ENCODE peak calls at places on chromosomes 13 and 19, in nine cellular contexts. Z, C, L, E, K, D, B, X and O are unnamed samples.

GRCh38 chr19:1956868-1957492 is 16.0 kb downstream of the CSNK1G2 start:
- DNase-seq in E (no peak), X (peak), D (no peak), Z (no peak), L (peak), B (no peak), K (peak), C (no peak), O (no peak)

GRCh38 chr19:47699360-47699917 is 13.8 kb upstream of the EHD2 start:
- DNase-seq in Z (peak), L (no peak), B (no peak), D (peak), X (peak), E (peak), K (peak), C (peak), O (no peak)

GRCh38 chr19:3131168-3131567 is 4.7 kb upstream of the GNA15 start:
- DNase-seq in B (no peak), E (no peak), K (no peak), X (no peak), D (no peak), Z (no peak), C (no peak), L (no peak), O (no peak)

GRCh38 chr19:7427944-7428343 is 60.9 kb downstream of the PEX11G start:
- DNase-seq in B (no peak), D (no peak), Z (no peak), E (no peak), K (no peak), X (no peak), L (no peak), C (peak), O (no peak)

GRCh38 chr19:5680437-5681368 is at the start of the genes HSD11B1L and MICOS13:
- DNase-seq in X (peak), K (peak), C (peak), Z (peak), L (peak), D (peak), B (peak), E (peak), O (peak)

GRCh38 chr19:6476155-6476895 is 5.3 kb downstream of the DENND1C start:
- DNase-seq in K (peak), D (peak), Z (peak), X (peak), B (peak), L (peak), C (peak), E (peak), O (no peak)

GRCh38 chr19:947707-948533 is 22.1 kb downstream of the ARID3A start:
- DNase-seq in E (no peak), Z (no peak), K (no peak), D (peak), L (peak), X (peak), B (no peak), C (no peak), O (peak)

GRCh38 chr13:67230774-67231480 is 791 bp upstream of the PCDH9 start:
- DNase-seq in X (peak), D (peak), E (no peak), B (peak), K (peak), L (peak), Z (peak), C (peak), O (peak)

GRCh38 chr13:101127741-101128353 is 288.5 kb downstream of the NALCN start:
- DNase-seq in Z (peak), L (peak), C (peak), K (peak), B (no peak), D (peak), X (no peak), E (no peak), O (no peak)

GRCh38 chr19:57436392-57436791 is 1.3 kb downstream of the ZNF749 start:
- DNase-seq in B (no peak), K (no peak), X (no peak), E (no peak), D (peak), L (no peak), Z (no peak), C (no peak), O (no peak)

GRCh38 chr13:76697277-76697676 is 188.9 kb downstream of the KCTD12 start:
- DNase-seq in E (no peak), L (no peak), X (no peak), C (no peak), Z (no peak), K (no peak), B (no peak), D (no peak), O (no peak)

DNA sequence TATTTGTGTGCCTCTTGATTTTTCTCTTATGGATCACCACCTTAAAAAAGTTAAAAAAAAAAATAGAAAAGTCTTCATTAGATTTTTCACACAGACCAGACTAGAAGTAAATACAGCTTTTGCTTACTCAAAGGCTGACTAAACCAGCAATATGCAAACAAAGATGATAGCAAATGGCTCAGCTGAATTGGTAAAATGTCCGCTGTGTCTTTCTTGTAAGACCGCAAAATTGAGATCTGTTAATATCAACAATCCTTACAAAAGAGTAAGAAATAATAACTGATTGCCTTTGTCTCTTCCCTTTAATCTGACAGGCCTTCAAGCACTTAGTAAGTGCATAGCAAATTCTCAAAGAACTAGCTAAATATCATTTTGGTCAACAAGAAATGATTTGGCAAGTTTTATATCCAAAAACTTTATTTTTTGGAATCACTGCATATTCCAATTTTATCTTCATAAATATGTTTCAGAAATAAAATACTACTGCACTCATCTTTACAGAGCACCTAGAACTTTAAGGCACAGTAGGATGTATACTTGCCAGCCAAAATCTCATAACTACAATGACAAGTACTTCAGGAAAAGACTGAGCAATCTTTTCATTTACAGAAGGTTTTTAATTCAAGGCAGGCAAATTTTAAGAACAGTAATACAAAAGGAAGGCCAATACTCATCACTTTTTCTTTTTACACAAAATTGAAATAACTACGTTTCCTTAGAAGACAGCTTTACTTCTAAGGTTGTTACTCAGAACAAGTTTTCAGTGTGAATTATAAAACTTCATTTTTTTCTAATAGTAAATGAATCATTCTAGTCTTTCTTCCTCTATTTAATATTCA is 1.2 kb downstream of the ELF1 start:
- DNase-seq in C (peak), D (no peak), L (no peak), X (no peak), B (no peak), E (no peak), Z (no peak), K (no peak), O (no peak)
- H3K4me3 ChIP-seq in C (no peak), D (peak), L (no peak), X (peak), B (peak), E (peak), Z (no peak), K (no peak), O (peak)

DNA sequence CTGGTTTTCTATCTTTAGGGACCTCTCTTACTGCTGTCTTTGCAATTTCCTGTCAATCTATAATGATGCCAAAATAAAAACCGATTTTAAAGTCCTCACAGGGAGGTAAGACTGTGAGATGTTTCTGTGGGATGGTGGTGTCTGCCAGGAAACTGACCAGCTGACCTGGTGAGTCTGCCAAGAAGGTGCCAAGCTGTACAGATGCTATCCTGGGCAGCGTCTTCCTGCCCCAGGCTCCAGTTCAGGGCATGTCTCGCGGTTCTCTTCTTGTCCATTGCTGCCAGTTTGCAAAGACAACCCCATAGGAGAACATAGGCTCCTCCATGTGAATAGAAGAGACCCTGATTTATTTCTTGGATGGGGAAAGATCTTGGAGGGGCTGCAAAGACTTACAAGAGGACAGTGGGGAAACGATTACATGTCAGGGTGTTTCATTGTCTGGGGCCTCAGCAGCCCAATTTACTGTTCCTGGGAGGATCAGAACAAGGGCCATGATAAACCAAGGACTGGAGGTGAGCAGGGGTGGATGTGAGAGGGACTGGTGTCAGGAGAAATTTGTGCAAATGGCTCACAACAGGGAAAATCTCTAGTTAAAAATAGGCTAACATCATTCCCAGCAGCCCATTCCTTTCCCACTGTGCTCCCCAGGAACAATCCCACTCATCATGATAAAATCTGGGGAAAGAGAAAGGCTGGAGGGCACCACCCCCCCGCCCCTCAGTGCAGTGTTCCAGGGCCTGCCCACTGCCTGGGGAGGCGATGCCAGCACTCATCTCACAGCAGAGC is 42.7 kb upstream of the VSTM2B start:
- DNase-seq in L (no peak), E (no peak), B (no peak), K (no peak), C (no peak), D (no peak), X (no peak), Z (no peak), O (no peak)
- H3K27ac ChIP-seq in L (no peak), E (no peak), B (no peak), K (no peak), C (no peak), D (no peak), X (no peak), Z (no peak), O (no peak)

GRCh38 chr19:45467456-45468158 is at the start of gene FOSB:
- DNase-seq in Z (peak), E (peak), X (peak), C (peak), D (peak), B (peak), L (peak), K (peak), O (peak)
- TF ChIP-seq CTCF in Z (peak), E (no peak), X (no peak), C (no peak), D (peak), B (no peak), L (peak), K (peak), O (no peak)

GRCh38 chr19:39304185-39304513 is 7.9 kb downstream of the IFNL1 start:
- DNase-seq in K (no peak), E (no peak), B (no peak), L (no peak), D (no peak), X (no peak), Z (no peak), C (no peak), O (no peak)

GRCh38 chr19:39304701-39305571 is 8.7 kb downstream of the IFNL1 start:
- DNase-seq in X (no peak), E (no peak), C (no peak), B (no peak), D (peak), Z (no peak), K (no peak), L (no peak), O (no peak)

GRCh38 chr19:39301562-39301961 is 5.4 kb downstream of the IFNL1 start:
- DNase-seq in E (no peak), C (no peak), D (no peak), B (no peak), Z (no peak), K (no peak), X (no peak), L (no peak), O (no peak)

GRCh38 chr19:39306075-39306474 is 9.9 kb downstream of the IFNL1 start:
- DNase-seq in E (no peak), C (no peak), X (no peak), D (no peak), Z (no peak), B (no peak), L (no peak), K (no peak), O (no peak)

GRCh38 chr19:39303373-39304184 is 7.4 kb downstream of the IFNL1 start:
- DNase-seq in Z (no peak), B (no peak), C (no peak), D (peak), K (peak), E (no peak), L (no peak), X (no peak), O (no peak)
- H3K4me3 ChIP-seq in Z (no peak), B (no peak), C (no peak), D (no peak), K (no peak), E (no peak), L (no peak), X (no peak), O (no peak)

GRCh38 chr13:42047561-42048322 is 706 bp upstream of the DGKH start:
- DNase-seq in K (peak), B (peak), X (peak), E (peak), Z (peak), C (peak), L (peak), D (peak), O (no peak)

GRCh38 chr13:42046448-42046847 is 2.0 kb upstream of the DGKH start:
- DNase-seq in K (no peak), B (no peak), C (no peak), L (no peak), D (no peak), Z (no peak), E (no peak), X (no peak), O (no peak)

GRCh38 chr13:42049454-42049780 is 969 bp downstream of the DGKH start:
- DNase-seq in D (no peak), X (no peak), Z (no peak), C (no peak), K (no peak), E (no peak), B (no peak), L (no peak), O (no peak)

GRCh38 chr13:42048625-42049453 is at the start of gene DGKH:
- DNase-seq in E (peak), K (peak), X (peak), D (peak), C (peak), B (peak), L (peak), Z (peak), O (peak)

DNA sequence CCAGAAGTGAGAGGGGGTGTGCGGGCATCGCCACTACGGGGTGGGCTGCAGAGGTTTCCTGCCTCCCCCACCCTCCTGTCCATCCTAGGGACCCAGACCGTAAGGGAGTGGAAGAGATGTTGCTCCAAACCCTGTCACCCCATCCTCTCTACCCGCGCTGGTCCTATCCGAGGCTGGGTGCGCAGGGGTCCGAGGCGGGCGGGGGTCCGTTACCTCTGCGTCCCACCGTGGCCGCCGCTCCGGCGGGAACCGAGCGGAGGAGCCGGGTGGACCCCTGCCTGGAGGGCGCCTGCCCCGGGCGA is 174 bp upstream of the DGKH start:
- DNase-seq in Z (no peak), C (no peak), E (no peak), K (no peak), L (no peak), X (no peak), B (no peak), D (no peak), O (no peak)
- H3K27ac ChIP-seq in Z (peak), C (peak), E (no peak), K (no peak), L (peak), X (peak), B (peak), D (peak), O (peak)